ENCODE peak calls at places on chromosomes 11 and 22, in eight cellular contexts. Z, R, D, T, A, M, J and C are unnamed samples. For H3K4me1 and H3K9me3, the result is how much of the 10 kb centered on the place peaks cover.

GRCh38 chr11:49995559-49995958 is 13.2 kb upstream of the OR4C12 start:
- DNase-seq in D (no peak), A (no peak), J (no peak), T (peak), Z (peak), R (no peak), M (peak), C (peak)

GRCh38 chr11:85133636-85134035 is 493.5 kb downstream of the DLG2 start:
- DNase-seq in M (no peak), J (no peak), D (no peak), R (no peak), T (no peak), Z (no peak), A (no peak), C (no peak)

GRCh38 chr11:111565111-111565720 is 24.7 kb downstream of the LAYN start:
- DNase-seq in M (peak), J (peak), A (peak), R (no peak), T (peak), D (peak), Z (peak), C (peak)

GRCh38 chr11:123454060-123454651 is 24.1 kb downstream of the GRAMD1B start:
- DNase-seq in Z (no peak), D (no peak), A (no peak), T (peak), M (no peak), R (no peak), J (no peak), C (no peak)

GRCh38 chr11:27904358-27905055 is 203.4 kb downstream of the KIF18A start:
- DNase-seq in R (no peak), J (no peak), T (peak), D (no peak), A (no peak), M (no peak), Z (peak), C (no peak)

GRCh38 chr11:123218451-123218850 is 23.4 kb upstream of the CLMP start:
- DNase-seq in Z (no peak), D (no peak), M (peak), J (no peak), R (no peak), T (no peak), A (no peak), C (no peak)

GRCh38 chr11:79062814-79063762 is 377.7 kb downstream of the TENM4 start:
- DNase-seq in R (no peak), A (no peak), Z (no peak), M (peak), J (no peak), T (peak), D (no peak), C (peak)

GRCh38 chr11:3824714-3825472 is 15.9 kb downstream of the RHOG start:
- DNase-seq in A (peak), Z (no peak), J (peak), T (peak), D (no peak), M (peak), R (no peak), C (peak)

GRCh38 chr11:71482216-71482615 is 29.2 kb downstream of the NADSYN1 start:
- DNase-seq in D (no peak), T (no peak), J (no peak), Z (no peak), R (no peak), A (no peak), M (no peak), C (no peak)

GRCh38 chr11:83612891-83613766 is 327.0 kb upstream of the CCDC90B start:
- DNase-seq in T (no peak), A (no peak), M (peak), R (no peak), Z (no peak), J (no peak), D (peak), C (peak)

GRCh38 chr11:72579816-72580647 is 94.2 kb downstream of the PDE2A start:
- DNase-seq in A (no peak), R (peak), Z (no peak), J (no peak), D (no peak), T (no peak), M (peak), C (no peak)

GRCh38 chr11:114846040-114846791 is 167.9 kb downstream of the NXPE2 start:
- DNase-seq in M (peak), D (no peak), Z (peak), A (no peak), R (no peak), T (no peak), J (no peak), C (peak)

GRCh38 chr22:17491090-17491489 is 72.2 kb upstream of the SLC25A18 start:
- DNase-seq in D (no peak), R (no peak), A (no peak), T (no peak), J (no peak), M (no peak), Z (no peak), C (no peak)

GRCh38 chr22:31337178-31337577 is 9.0 kb downstream of the PATZ1 start:
- DNase-seq in A (no peak), Z (no peak), M (no peak), R (peak), D (no peak), T (no peak), J (peak), C (no peak)

GRCh38 chr11:26649884-26650283 is 72.0 kb downstream of the SLC5A12 start:
- DNase-seq in Z (peak), D (peak), M (peak), R (no peak), T (peak), A (no peak), J (peak), C (peak)

GRCh38 chr11:80116796-80117195 is 676.0 kb upstream of the TENM4 start:
- DNase-seq in D (no peak), T (no peak), J (no peak), R (no peak), Z (no peak), M (no peak), A (no peak), C (no peak)

GRCh38 chr11:3664032-3664630 is 7.1 kb downstream of the CHRNA10 start:
- DNase-seq in M (no peak), J (no peak), D (no peak), A (no peak), R (peak), T (no peak), Z (no peak), C (no peak)

GRCh38 chr11:133526790-133527189 is 5.5 kb downstream of the OPCML start:
- DNase-seq in M (no peak), R (no peak), A (no peak), D (no peak), T (no peak), J (no peak), Z (no peak), C (no peak)

DNA sequence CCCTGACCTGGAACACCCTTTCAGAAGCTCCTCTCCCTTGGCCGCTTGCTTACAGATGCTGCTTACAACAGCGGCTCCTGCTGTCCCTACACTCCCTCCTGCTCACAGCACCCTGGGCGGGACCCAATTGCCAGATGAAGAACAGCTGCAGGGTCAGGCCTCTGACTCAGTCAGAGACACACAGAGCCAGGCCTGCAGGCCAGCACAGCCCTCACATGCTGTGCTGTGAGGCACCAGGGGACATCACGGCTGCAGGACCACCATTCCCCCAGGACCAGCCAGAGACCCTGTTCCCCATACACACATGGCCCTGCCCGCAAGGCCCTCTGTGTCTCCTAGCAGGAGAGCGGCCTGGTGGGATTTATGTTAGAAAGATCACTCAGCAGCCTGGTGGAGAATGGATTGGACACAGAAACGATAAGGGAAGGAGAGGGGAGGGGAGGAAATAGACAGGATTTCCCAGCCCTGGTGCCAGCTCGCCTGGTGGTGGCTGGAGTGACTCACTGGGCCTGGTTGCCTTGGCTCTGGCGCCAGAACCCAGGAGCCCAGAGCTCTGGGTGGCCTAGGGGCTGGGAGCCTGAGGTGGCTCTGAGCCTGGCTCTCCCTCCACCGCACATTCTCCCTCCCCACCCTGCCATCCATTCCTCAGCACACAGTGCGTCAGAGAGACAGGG is 6.7 kb downstream of the CAPN5 start:
- DNase-seq in T (peak), J (no peak), R (peak), M (peak), A (no peak), Z (peak), D (no peak), C (peak)
- H3K4me1 ChIP-seq in T (under half), J (under half), R (under half), M (under half), A (under half), Z (under half), D (under half), C (under half)

DNA sequence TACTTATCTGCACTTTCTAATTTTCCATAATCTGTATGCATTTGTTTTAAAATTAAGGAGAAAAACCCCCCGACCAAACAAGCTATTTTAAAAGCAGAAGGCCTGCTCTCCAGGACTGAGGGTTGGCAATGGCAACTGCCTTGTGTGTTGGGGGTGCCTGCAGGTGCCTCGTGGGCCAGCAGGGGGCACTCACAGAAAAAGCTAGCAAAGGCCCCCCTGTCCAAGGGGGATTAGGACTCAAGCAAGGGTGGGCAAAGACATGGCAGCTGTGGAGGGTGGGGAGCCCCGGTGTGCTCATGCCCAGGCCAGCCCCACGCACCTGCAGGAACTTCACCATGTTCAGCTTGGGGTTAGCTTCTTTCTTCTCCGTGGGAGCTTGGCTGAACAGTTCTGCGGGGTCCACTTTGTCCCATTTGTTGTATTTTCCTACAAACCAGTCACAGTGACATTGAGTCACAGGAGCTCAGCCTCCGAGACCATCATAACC is 10.3 kb downstream of the TOP3B start:
- DNase-seq in T (peak), D (no peak), J (peak), A (peak), M (peak), R (no peak), Z (peak), C (peak)
- H3K9me3 ChIP-seq in T (under half), D (under half), J (under half), A (under half), M (under half), R (under half), Z (under half), C (under half)

GRCh38 chr11:68334923-68335322 is 22.5 kb downstream of the LRP5 start:
- DNase-seq in D (no peak), A (no peak), M (no peak), R (no peak), J (no peak), T (no peak), Z (no peak), C (no peak)

GRCh38 chr11:68335693-68336092 is 23.3 kb downstream of the LRP5 start:
- DNase-seq in J (no peak), T (no peak), D (no peak), A (no peak), M (no peak), R (no peak), Z (no peak), C (no peak)

GRCh38 chr11:68338041-68338800 is 25.8 kb downstream of the LRP5 start:
- DNase-seq in M (no peak), D (no peak), Z (peak), R (no peak), T (no peak), J (no peak), A (no peak), C (no peak)

GRCh38 chr11:68340003-68340767 is 27.8 kb downstream of the LRP5 start:
- DNase-seq in J (no peak), A (peak), T (no peak), M (no peak), Z (no peak), D (no peak), R (no peak), C (no peak)

GRCh38 chr11:68337399-68337835 is 25.0 kb downstream of the LRP5 start:
- DNase-seq in Z (no peak), R (no peak), M (no peak), T (no peak), A (no peak), J (no peak), D (no peak), C (no peak)
- H3K4me1 ChIP-seq in Z (under half), R (under half), M (under half), T (under half), A (under half), J (under half), D (under half), C (under half)

DNA sequence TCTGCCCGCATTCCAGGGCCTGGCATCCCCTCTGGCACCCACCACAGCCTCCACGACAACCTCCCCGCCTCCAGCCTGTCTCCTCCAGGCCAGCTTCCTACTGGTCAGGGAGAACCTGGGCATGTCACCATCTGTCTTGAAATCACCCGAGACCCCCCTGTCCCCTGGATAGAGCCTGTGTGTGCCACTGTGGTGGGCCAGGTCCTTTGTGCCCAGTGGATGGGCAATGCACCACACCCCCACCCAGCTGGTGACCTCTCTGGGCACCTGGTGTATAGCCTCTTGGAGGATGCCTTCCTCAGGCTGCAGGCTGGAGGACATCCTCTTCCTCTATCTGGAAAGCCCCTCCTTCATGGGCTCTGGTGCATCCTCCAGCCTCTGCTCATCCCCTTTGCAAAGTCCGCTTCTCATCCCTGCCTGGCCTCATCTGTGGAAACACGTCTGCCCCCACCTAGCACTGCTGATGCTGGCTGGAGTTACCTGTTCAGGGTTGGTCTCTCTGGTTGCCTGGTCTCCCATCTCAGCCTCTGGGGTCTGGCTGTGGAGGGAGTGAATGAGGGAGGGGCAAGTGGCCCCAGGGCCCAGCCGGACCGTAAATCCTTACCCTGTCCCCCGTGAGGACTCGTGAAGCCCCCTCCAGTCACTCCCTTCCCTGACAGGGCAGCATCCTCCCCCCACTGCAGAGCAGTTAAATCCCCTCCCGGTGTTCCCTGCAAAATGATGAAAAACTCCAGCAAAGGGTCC is 589.6 kb downstream of the TBC1D22A start:
- DNase-seq in R (no peak), J (no peak), Z (no peak), M (no peak), D (no peak), T (no peak), A (no peak), C (no peak)
- H3K9me3 ChIP-seq in R (under half), J (under half), Z (under half), M (under half), D (under half), T (under half), A (under half), C (under half)

DNA sequence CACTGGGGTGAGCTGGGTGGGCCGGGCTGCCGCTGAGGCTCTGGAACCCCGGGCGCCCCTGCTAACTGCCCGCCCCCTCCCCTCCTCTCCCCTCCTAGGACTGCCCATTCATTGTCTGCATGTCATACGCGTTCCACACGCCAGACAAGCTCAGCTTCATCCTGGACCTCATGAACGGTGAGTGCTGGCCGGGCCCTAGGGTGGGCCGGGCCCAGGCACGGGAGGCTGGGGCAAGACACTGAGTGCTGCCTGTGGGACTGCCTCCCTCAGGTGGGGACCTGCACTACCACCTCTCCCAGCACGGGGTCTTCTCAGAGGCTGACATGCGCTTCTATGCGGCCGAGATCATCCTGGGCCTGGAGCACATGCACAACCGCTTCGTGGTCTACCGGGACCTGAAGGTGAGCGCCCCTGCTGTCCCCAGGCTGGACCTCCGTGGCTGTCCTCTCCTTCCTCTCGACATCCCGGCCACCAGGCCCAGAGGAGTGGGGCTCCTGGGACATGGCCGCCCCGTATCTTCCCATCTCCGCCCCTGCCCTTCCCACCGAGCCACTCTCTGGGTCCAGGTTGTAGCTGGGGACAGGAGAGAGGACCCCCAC is 7.5 kb upstream of the ANKRD13D start:
- DNase-seq in R (peak), D (no peak), M (no peak), A (no peak), T (no peak), Z (no peak), J (peak), C (no peak)
- H3K4me1 ChIP-seq in R (under half), D (under half), M (under half), A (half or more), T (under half), Z (under half), J (under half), C (under half)

GRCh38 chr22:47406180-47406723 is 643.8 kb downstream of the TBC1D22A start:
- DNase-seq in A (no peak), Z (no peak), D (no peak), M (no peak), J (no peak), T (no peak), R (peak), C (no peak)

GRCh38 chr22:47407626-47408025 is 645.2 kb downstream of the TBC1D22A start:
- DNase-seq in M (no peak), A (no peak), J (no peak), R (peak), Z (no peak), T (no peak), D (no peak), C (no peak)

GRCh38 chr22:47408409-47408808 is 646.0 kb downstream of the TBC1D22A start:
- DNase-seq in R (peak), Z (no peak), M (no peak), J (no peak), A (no peak), T (no peak), D (no peak), C (no peak)

GRCh38 chr22:47409501-47410275 is 647.2 kb downstream of the TBC1D22A start:
- DNase-seq in D (no peak), A (no peak), J (no peak), R (peak), T (no peak), M (no peak), Z (no peak), C (no peak)

GRCh38 chr22:47406896-47407295 is 644.4 kb downstream of the TBC1D22A start:
- DNase-seq in M (no peak), Z (no peak), R (peak), A (no peak), J (no peak), T (no peak), D (no peak), C (no peak)
- H3K9me3 ChIP-seq in M (under half), Z (under half), R (under half), A (under half), J (under half), T (under half), D (under half), C (under half)

GRCh38 chr11:58575377-58576020 is at the start of gene LPXN:
- DNase-seq in T (peak), R (no peak), D (no peak), Z (no peak), M (no peak), J (no peak), A (peak), C (no peak)

GRCh38 chr11:58573451-58574104 is 2.1 kb downstream of the LPXN start:
- DNase-seq in A (peak), D (no peak), Z (peak), J (peak), M (no peak), T (peak), R (no peak), C (peak)

GRCh38 chr11:58577441-58578135 is 1.3 kb upstream of the ZFP91 start:
- DNase-seq in R (peak), Z (peak), M (no peak), D (no peak), A (peak), J (peak), T (peak), C (peak)

GRCh38 chr11:58576792-58577440 is 1.3 kb upstream of the LPXN start:
- DNase-seq in D (no peak), T (peak), A (no peak), J (no peak), R (no peak), Z (peak), M (no peak), C (peak)

GRCh38 chr11:58574851-58575250 is 805 bp downstream of the LPXN start:
- DNase-seq in A (no peak), J (no peak), T (peak), Z (peak), R (no peak), M (no peak), D (no peak), C (no peak)
- H3K4me1 ChIP-seq in A (under half), J (under half), T (under half), Z (under half), R (under half), M (under half), D (under half), C (under half)

DNA sequence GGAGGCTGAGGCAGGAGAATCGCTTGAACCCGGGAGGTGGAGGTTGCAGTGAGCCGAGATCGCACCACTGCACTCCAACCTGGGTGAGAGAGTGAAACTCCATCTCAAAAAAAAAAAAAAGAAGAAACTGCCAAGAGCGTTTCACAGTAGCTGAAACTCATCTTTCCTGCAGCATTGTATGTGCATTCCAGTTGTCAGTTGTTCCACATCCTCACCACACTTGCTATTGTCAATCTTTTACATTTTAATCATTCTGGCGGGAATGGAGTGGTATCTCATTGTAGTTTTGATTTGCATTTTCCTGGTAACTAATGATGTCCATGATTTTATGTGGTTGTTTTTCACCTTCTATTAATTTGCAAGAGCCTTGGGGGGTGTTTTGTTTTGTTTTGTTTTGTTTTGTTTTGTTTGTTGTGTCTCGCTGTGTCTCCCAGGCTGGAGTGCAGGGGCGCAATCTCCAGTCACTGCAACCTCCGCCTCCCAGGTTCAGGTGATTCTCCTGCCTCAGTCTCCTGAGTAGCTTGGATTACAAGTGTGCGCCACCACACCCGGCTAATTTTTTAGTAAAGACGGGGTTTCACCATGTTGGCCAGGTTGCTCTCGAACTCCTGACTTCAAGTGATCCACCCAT is 8.1 kb upstream of the GNB1L start:
- DNase-seq in A (no peak), D (no peak), M (peak), J (no peak), Z (no peak), T (no peak), R (peak), C (no peak)
- H3K9me3 ChIP-seq in A (under half), D (under half), M (under half), J (under half), Z (under half), T (under half), R (under half), C (under half)